ENCODE peak calls at places on chromosome 5, in six cellular contexts. One of them, this sample, is unnamed.

GRCh38 chr5:102955463-102955862 is 164.5 kb downstream of the GIN1 start:
- DNase-seq in fibroblast of villous mesenchyme: no peak
- DNase-seq in activated B cell treated with CpG ODN at 0.5 μM for 24 hours: no peak
- DNase-seq in uterus: no peak
- DNase-seq in GM12865: no peak
- DNase-seq in type B pancreatic cell: no peak
- DNase-seq in this sample: no peak

GRCh38 chr5:35081134-35081533 is 33.4 kb upstream of the AGXT2 start:
- DNase-seq in GM12865: no peak
- DNase-seq in type B pancreatic cell: no peak
- DNase-seq in fibroblast of villous mesenchyme: no peak
- DNase-seq in activated B cell treated with CpG ODN at 0.5 μM for 24 hours: no peak
- DNase-seq in uterus: no peak
- DNase-seq in this sample: no peak

GRCh38 chr5:123705741-123706140 is 193.8 kb downstream of the CSNK1G3 start:
- DNase-seq in type B pancreatic cell: no peak
- DNase-seq in GM12865: no peak
- DNase-seq in activated B cell treated with CpG ODN at 0.5 μM for 24 hours: no peak
- DNase-seq in uterus: no peak
- DNase-seq in fibroblast of villous mesenchyme: peak; percentile 70
- DNase-seq in this sample: no peak

GRCh38 chr5:139762624-139763170 is 32.9 kb upstream of the PSD2 start:
- DNase-seq in fibroblast of villous mesenchyme: no peak
- DNase-seq in uterus: no peak
- DNase-seq in type B pancreatic cell: no peak
- DNase-seq in GM12865: no peak
- DNase-seq in activated B cell treated with CpG ODN at 0.5 μM for 24 hours: no peak
- DNase-seq in this sample: no peak

GRCh38 chr5:859798-860296 is 9.1 kb upstream of the ZDHHC11 start:
- DNase-seq in activated B cell treated with CpG ODN at 0.5 μM for 24 hours: no peak
- DNase-seq in fibroblast of villous mesenchyme: no peak
- DNase-seq in uterus: no peak
- DNase-seq in GM12865: no peak
- DNase-seq in type B pancreatic cell: no peak
- DNase-seq in this sample: no peak

GRCh38 chr5:16894236-16895057 is 41.6 kb downstream of the MYO10 start:
- DNase-seq in fibroblast of villous mesenchyme: peak; percentile 97
- DNase-seq in GM12865: no peak
- DNase-seq in uterus: no peak
- DNase-seq in type B pancreatic cell: no peak
- DNase-seq in activated B cell treated with CpG ODN at 0.5 μM for 24 hours: no peak
- DNase-seq in this sample: no peak

GRCh38 chr5:102958481-102959011 is 161.4 kb downstream of the GIN1 start:
- DNase-seq in type B pancreatic cell: no peak
- DNase-seq in GM12865: no peak
- DNase-seq in activated B cell treated with CpG ODN at 0.5 μM for 24 hours: no peak
- DNase-seq in uterus: no peak
- DNase-seq in fibroblast of villous mesenchyme: peak; percentile 56
- DNase-seq in this sample: no peak

GRCh38 chr5:139574641-139575312 is 13.6 kb downstream of the UBE2D2 start:
- DNase-seq in uterus: no peak
- DNase-seq in GM12865: peak; percentile 71
- DNase-seq in activated B cell treated with CpG ODN at 0.5 μM for 24 hours: no peak
- DNase-seq in fibroblast of villous mesenchyme: peak; percentile 68
- DNase-seq in type B pancreatic cell: no peak
- DNase-seq in this sample: no peak

GRCh38 chr5:88660326-88660946 is 222.5 kb downstream of the MEF2C start:
- DNase-seq in type B pancreatic cell: no peak
- DNase-seq in GM12865: peak; percentile 73
- DNase-seq in activated B cell treated with CpG ODN at 0.5 μM for 24 hours: no peak
- DNase-seq in uterus: no peak
- DNase-seq in fibroblast of villous mesenchyme: no peak
- DNase-seq in this sample: no peak

GRCh38 chr5:141714542-141715303 is 32.7 kb upstream of the ARAP3 start:
- DNase-seq in type B pancreatic cell: no peak
- DNase-seq in GM12865: no peak
- DNase-seq in uterus: no peak
- DNase-seq in activated B cell treated with CpG ODN at 0.5 μM for 24 hours: no peak
- DNase-seq in fibroblast of villous mesenchyme: no peak
- DNase-seq in this sample: no peak

GRCh38 chr5:179768326-179769085 is 25.3 kb upstream of the LTC4S start:
- DNase-seq in activated B cell treated with CpG ODN at 0.5 μM for 24 hours: no peak
- DNase-seq in uterus: no peak
- DNase-seq in type B pancreatic cell: no peak
- DNase-seq in fibroblast of villous mesenchyme: no peak
- DNase-seq in GM12865: no peak
- DNase-seq in this sample: no peak

GRCh38 chr5:113224605-113225065 is 210.2 kb downstream of the TSSK1B start:
- DNase-seq in activated B cell treated with CpG ODN at 0.5 μM for 24 hours: no peak
- DNase-seq in uterus: no peak
- DNase-seq in GM12865: no peak
- DNase-seq in fibroblast of villous mesenchyme: peak; percentile 94
- DNase-seq in type B pancreatic cell: no peak
- DNase-seq in this sample: no peak

GRCh38 chr5:56601641-56602071 is 213.7 kb upstream of the MAP3K1 start:
- DNase-seq in type B pancreatic cell: no peak
- DNase-seq in uterus: no peak
- DNase-seq in GM12865: no peak
- DNase-seq in fibroblast of villous mesenchyme: peak; percentile 61
- DNase-seq in activated B cell treated with CpG ODN at 0.5 μM for 24 hours: no peak
- DNase-seq in this sample: no peak

GRCh38 chr5:96703985-96704384 is 41.8 kb downstream of the CAST start:
- DNase-seq in activated B cell treated with CpG ODN at 0.5 μM for 24 hours: no peak
- DNase-seq in fibroblast of villous mesenchyme: peak; percentile 54
- DNase-seq in GM12865: no peak
- DNase-seq in type B pancreatic cell: no peak
- DNase-seq in uterus: no peak
- DNase-seq in this sample: no peak

GRCh38 chr5:160628295-160629006 is 206.8 kb downstream of the PTTG1 start:
- DNase-seq in fibroblast of villous mesenchyme: no peak
- DNase-seq in uterus: no peak
- DNase-seq in type B pancreatic cell: no peak
- DNase-seq in GM12865: no peak
- DNase-seq in activated B cell treated with CpG ODN at 0.5 μM for 24 hours: no peak
- DNase-seq in this sample: no peak

GRCh38 chr5:120564013-120564412 is 99.9 kb downstream of the PRR16 start:
- DNase-seq in uterus: no peak
- DNase-seq in type B pancreatic cell: no peak
- DNase-seq in GM12865: no peak
- DNase-seq in activated B cell treated with CpG ODN at 0.5 μM for 24 hours: no peak
- DNase-seq in fibroblast of villous mesenchyme: no peak
- DNase-seq in this sample: no peak

GRCh38 chr5:61575103-61575502 is 243.0 kb downstream of the ZSWIM6 start:
- DNase-seq in GM12865: no peak
- DNase-seq in activated B cell treated with CpG ODN at 0.5 μM for 24 hours: no peak
- DNase-seq in fibroblast of villous mesenchyme: peak; percentile 87
- DNase-seq in type B pancreatic cell: no peak
- DNase-seq in uterus: no peak
- DNase-seq in this sample: no peak

GRCh38 chr5:135875567-135875966 is 20.1 kb downstream of the IL9 start:
- DNase-seq in uterus: no peak
- DNase-seq in fibroblast of villous mesenchyme: no peak
- DNase-seq in GM12865: no peak
- DNase-seq in activated B cell treated with CpG ODN at 0.5 μM for 24 hours: no peak
- DNase-seq in type B pancreatic cell: no peak
- DNase-seq in this sample: no peak

GRCh38 chr5:149666212-149666852 is 63.8 kb upstream of the PPARGC1B start:
- DNase-seq in GM12865: no peak
- DNase-seq in uterus: no peak
- DNase-seq in fibroblast of villous mesenchyme: peak; percentile 28
- DNase-seq in type B pancreatic cell: peak; percentile 47
- DNase-seq in activated B cell treated with CpG ODN at 0.5 μM for 24 hours: no peak
- DNase-seq in this sample: no peak

GRCh38 chr5:177440211-177440989 is 6.2 kb upstream of the PRR7 start:
- DNase-seq in GM12865: peak; percentile 10
- DNase-seq in uterus: no peak
- DNase-seq in fibroblast of villous mesenchyme: no peak
- DNase-seq in type B pancreatic cell: no peak
- DNase-seq in activated B cell treated with CpG ODN at 0.5 μM for 24 hours: no peak
- DNase-seq in this sample: no peak

GRCh38 chr5:94793113-94793815 is 174.8 kb downstream of the SLF1 start:
- DNase-seq in activated B cell treated with CpG ODN at 0.5 μM for 24 hours: no peak
- DNase-seq in GM12865: peak; percentile 90
- DNase-seq in type B pancreatic cell: no peak
- DNase-seq in fibroblast of villous mesenchyme: peak; percentile 70
- DNase-seq in uterus: no peak
- DNase-seq in this sample: no peak

GRCh38 chr5:33423018-33423630 is 17.6 kb upstream of the TARS1 start:
- DNase-seq in activated B cell treated with CpG ODN at 0.5 μM for 24 hours: no peak
- DNase-seq in fibroblast of villous mesenchyme: peak; percentile 50
- DNase-seq in GM12865: peak; percentile 26
- DNase-seq in type B pancreatic cell: no peak
- DNase-seq in uterus: no peak
- DNase-seq in this sample: no peak

GRCh38 chr5:173396311-173396993 is 68.2 kb upstream of the STC2 start:
- DNase-seq in GM12865: no peak
- DNase-seq in uterus: no peak
- DNase-seq in type B pancreatic cell: no peak
- DNase-seq in activated B cell treated with CpG ODN at 0.5 μM for 24 hours: no peak
- DNase-seq in fibroblast of villous mesenchyme: peak; percentile 4
- DNase-seq in this sample: peak; percentile 66
- TF ChIP-seq CTCF in GM12865: no peak
- TF ChIP-seq CTCF in uterus: no peak
- TF ChIP-seq CTCF in type B pancreatic cell: peak; percentile 53
- TF ChIP-seq CTCF in activated B cell treated with CpG ODN at 0.5 μM for 24 hours: no peak
- TF ChIP-seq CTCF in fibroblast of villous mesenchyme: peak; percentile 38
- TF ChIP-seq CTCF in this sample: no peak

GRCh38 chr5:155029240-155029639 is 15.7 kb downstream of the KIF4B start:
- DNase-seq in type B pancreatic cell: no peak
- DNase-seq in activated B cell treated with CpG ODN at 0.5 μM for 24 hours: no peak
- DNase-seq in fibroblast of villous mesenchyme: no peak
- DNase-seq in uterus: no peak
- DNase-seq in GM12865: no peak
- DNase-seq in this sample: no peak
- TF ChIP-seq CTCF in type B pancreatic cell: no peak
- TF ChIP-seq CTCF in activated B cell treated with CpG ODN at 0.5 μM for 24 hours: no peak
- TF ChIP-seq CTCF in fibroblast of villous mesenchyme: no peak
- TF ChIP-seq CTCF in uterus: no peak
- TF ChIP-seq CTCF in GM12865: no peak
- TF ChIP-seq CTCF in this sample: no peak

DNA sequence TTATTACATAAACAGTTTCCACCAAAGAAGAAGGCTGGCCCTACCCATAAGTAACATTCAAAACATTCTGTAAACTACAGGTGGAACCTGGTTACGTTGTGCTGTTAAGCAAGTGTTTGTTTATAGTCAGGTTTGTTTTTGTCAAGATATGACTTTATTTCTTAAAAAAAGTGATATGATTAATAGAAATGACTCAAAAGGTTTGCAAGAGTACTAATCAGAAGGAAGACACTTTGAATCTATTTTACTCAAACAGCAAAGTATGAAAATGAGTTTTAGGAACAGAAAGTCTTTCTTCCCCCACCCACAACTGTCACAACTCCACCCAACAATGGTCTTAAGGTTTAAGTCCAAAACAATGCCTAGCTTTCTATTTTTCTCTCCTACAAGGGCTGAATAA is 220.8 kb downstream of the PLK2 start:
- DNase-seq in fibroblast of villous mesenchyme: no peak
- DNase-seq in GM12865: peak; percentile 20
- DNase-seq in uterus: no peak
- DNase-seq in activated B cell treated with CpG ODN at 0.5 μM for 24 hours: no peak
- DNase-seq in type B pancreatic cell: no peak
- DNase-seq in this sample: no peak
- TF ChIP-seq CTCF in fibroblast of villous mesenchyme: no peak
- TF ChIP-seq CTCF in GM12865: no peak
- TF ChIP-seq CTCF in uterus: no peak
- TF ChIP-seq CTCF in activated B cell treated with CpG ODN at 0.5 μM for 24 hours: no peak
- TF ChIP-seq CTCF in type B pancreatic cell: no peak
- TF ChIP-seq CTCF in this sample: no peak

GRCh38 chr5:58458851-58459275 is 1.0 kb downstream of the PLK2 start:
- DNase-seq in activated B cell treated with CpG ODN at 0.5 μM for 24 hours: no peak
- DNase-seq in GM12865: no peak
- DNase-seq in fibroblast of villous mesenchyme: no peak
- DNase-seq in type B pancreatic cell: no peak
- DNase-seq in uterus: no peak
- DNase-seq in this sample: no peak

GRCh38 chr5:58459276-58459859 is 518 bp downstream of the PLK2 start:
- DNase-seq in activated B cell treated with CpG ODN at 0.5 μM for 24 hours: no peak
- DNase-seq in GM12865: peak; percentile 3
- DNase-seq in fibroblast of villous mesenchyme: peak; percentile 39
- DNase-seq in type B pancreatic cell: no peak
- DNase-seq in uterus: peak; percentile 21
- DNase-seq in this sample: peak; percentile 77

GRCh38 chr5:58460727-58461286 is 921 bp upstream of the PLK2 start:
- DNase-seq in GM12865: peak; percentile 89
- DNase-seq in type B pancreatic cell: peak; percentile 91
- DNase-seq in activated B cell treated with CpG ODN at 0.5 μM for 24 hours: peak; percentile 86
- DNase-seq in fibroblast of villous mesenchyme: peak; percentile 83
- DNase-seq in uterus: peak; percentile 91
- DNase-seq in this sample: no peak

GRCh38 chr5:58462154-58462553 is 2.3 kb upstream of the PLK2 start:
- DNase-seq in activated B cell treated with CpG ODN at 0.5 μM for 24 hours: no peak
- DNase-seq in type B pancreatic cell: no peak
- DNase-seq in GM12865: peak; percentile 34
- DNase-seq in uterus: no peak
- DNase-seq in fibroblast of villous mesenchyme: peak; percentile 26
- DNase-seq in this sample: no peak

GRCh38 chr5:58459860-58460726 is at the start of gene PLK2:
- DNase-seq in activated B cell treated with CpG ODN at 0.5 μM for 24 hours: peak; percentile 97
- DNase-seq in fibroblast of villous mesenchyme: peak; percentile 96
- DNase-seq in GM12865: peak; percentile 87
- DNase-seq in type B pancreatic cell: peak; percentile 96
- DNase-seq in uterus: peak; percentile 96
- DNase-seq in this sample: peak; percentile 97
- TF ChIP-seq CTCF in activated B cell treated with CpG ODN at 0.5 μM for 24 hours: no peak
- TF ChIP-seq CTCF in fibroblast of villous mesenchyme: peak; percentile 43
- TF ChIP-seq CTCF in GM12865: peak; percentile 49
- TF ChIP-seq CTCF in type B pancreatic cell: peak; percentile 57
- TF ChIP-seq CTCF in uterus: peak; percentile 39
- TF ChIP-seq CTCF in this sample: no peak

GRCh38 chr5:142717582-142718215 is 31.8 kb upstream of the FGF1 start:
- DNase-seq in activated B cell treated with CpG ODN at 0.5 μM for 24 hours: no peak
- DNase-seq in GM12865: peak; percentile 50
- DNase-seq in fibroblast of villous mesenchyme: peak; percentile 57
- DNase-seq in uterus: peak; percentile 37
- DNase-seq in type B pancreatic cell: peak; percentile 29
- DNase-seq in this sample: no peak
- TF ChIP-seq CTCF in activated B cell treated with CpG ODN at 0.5 μM for 24 hours: no peak
- TF ChIP-seq CTCF in GM12865: peak; percentile 68
- TF ChIP-seq CTCF in fibroblast of villous mesenchyme: peak; percentile 79
- TF ChIP-seq CTCF in uterus: peak; percentile 78
- TF ChIP-seq CTCF in type B pancreatic cell: peak; percentile 68
- TF ChIP-seq CTCF in this sample: peak; percentile 48

This sample was measured in coronary artery.